ENCODE peak calls at places on chromosomes 2 and 18, in six cellular contexts. R is GM04504, P is adrenal gland, F is astrocyte of the spinal cord, G is HT1080, J is amniotic stem cell. W is an unnamed sample.

GRCh38 chr2:102335871-102336366 is 19.7 kb upstream of the IL18R1 start:
- DNase-seq in P (peak), F (no peak), R (no peak), J (no peak), G (no peak), W (no peak)

GRCh38 chr2:162712598-162712997 is 126.0 kb downstream of the KCNH7 start:
- DNase-seq in G (no peak), P (no peak), F (no peak), R (no peak), J (no peak), W (no peak)

GRCh38 chr2:159153463-159153862 is 133.0 kb downstream of the WDSUB1 start:
- DNase-seq in G (peak), P (no peak), R (no peak), F (no peak), J (no peak), W (no peak)

GRCh38 chr2:203097735-203098134 is 83.1 kb downstream of the NBEAL1 start:
- DNase-seq in J (no peak), R (no peak), G (no peak), F (no peak), P (no peak), W (no peak)

GRCh38 chr2:230885467-230886130 is 20.9 kb downstream of the ITM2C start:
- DNase-seq in J (no peak), G (no peak), F (peak), R (peak), P (no peak), W (peak)

GRCh38 chr18:59665057-59666007 is 31.9 kb downstream of the CCBE1 start:
- DNase-seq in R (no peak), J (no peak), G (no peak), F (peak), P (no peak), W (peak)

GRCh38 chr2:74146929-74147728 is 583 bp downstream of the BOLA3 start:
- DNase-seq in P (peak), G (no peak), J (no peak), F (peak), R (no peak), W (no peak)

GRCh38 chr18:79529991-79530390 is 134.3 kb downstream of the NFATC1 start:
- DNase-seq in F (no peak), J (no peak), R (no peak), G (no peak), P (no peak), W (no peak)

GRCh38 chr2:207385903-207386302 is 143.9 kb upstream of the CREB1 start:
- DNase-seq in G (peak), F (peak), P (no peak), J (no peak), R (no peak), W (peak)

GRCh38 chr18:64134044-64134757 is 14.7 kb downstream of the LINC00305 start:
- DNase-seq in F (peak), R (no peak), P (no peak), G (no peak), J (no peak), W (peak)

GRCh38 chr2:106193491-106193976 is 567 bp downstream of the UXS1 start:
- DNase-seq in P (no peak), R (no peak), G (peak), J (no peak), F (peak), W (no peak)

GRCh38 chr2:135144343-135144742 is 92.3 kb downstream of the RAB3GAP1 start:
- DNase-seq in G (no peak), R (no peak), F (no peak), P (no peak), J (no peak), W (no peak)

GRCh38 chr2:233764264-233764663 is 4.2 kb downstream of the UGT1A1 start:
- DNase-seq in G (peak), R (peak), P (no peak), F (peak), J (no peak), W (no peak)

GRCh38 chr2:188892632-188893031 is 81.5 kb upstream of the COL3A1 start:
- DNase-seq in P (no peak), J (no peak), F (no peak), G (no peak), R (no peak), W (no peak)

GRCh38 chr2:130720528-130720927 is 8.3 kb upstream of the GPR148 start:
- DNase-seq in P (no peak), G (no peak), R (no peak), F (no peak), J (no peak), W (no peak)

GRCh38 chr2:8608411-8608954 is 73.4 kb upstream of the ID2 start:
- DNase-seq in J (no peak), P (no peak), R (no peak), G (no peak), F (peak), W (no peak)

GRCh38 chr2:74894261-74895030 is 60.5 kb downstream of the HK2 start:
- DNase-seq in J (no peak), R (peak), P (no peak), F (peak), G (peak), W (no peak)

GRCh38 chr2:193695367-193695766 is 1500.6 kb upstream of the TMEFF2 start:
- DNase-seq in G (peak), F (peak), J (peak), P (no peak), R (peak), W (peak)

W was measured in astrocyte of the cerebellum.